ENCODE peak calls at places on chromosomes 4 and X, in eight cellular contexts. A is foreskin fibroblast; C is stimulated activated CD4-positive, alpha-beta T cell treated with anti-CD3 and anti-CD28 coated beads, Interleukin-1b, Interleukin-23, amount 100 ng/mL, for 24 hours; O is lower leg skin; W is HFF-Myc; S is SK-MEL-5; B is stimulated activated CD8-positive, alpha-beta memory T cell treated with anti-CD3 and anti-CD28 coated beads, Interleukin-4, amount 100 ng/mL, for 1 hour; I is NCI-H526 treated with DMSO at 0.1 percent for 48 hours. H is an unnamed sample.

GRCh38 chr4:52979821-52980590 is 117.9 kb downstream of the RASL11B start:
- DNase-seq in A (no peak), C (no peak), O (no peak), W (no peak), S (no peak), B (no peak), I (no peak), H (no peak)

GRCh38 chrX:49988128-49988527 is 65.7 kb downstream of the CLCN5 start:
- DNase-seq in A (no peak), C (no peak), O (no peak), W (no peak), S (no peak), B (no peak), I (no peak), H (no peak)

GRCh38 chr4:113673450-113673849 is 88.1 kb downstream of the CAMK2D start:
- DNase-seq in A (peak), C (no peak), O (no peak), W (no peak), S (peak), B (peak), I (no peak), H (peak)

GRCh38 chrX:111131572-111131971 is 35.6 kb downstream of the PAK3 start:
- DNase-seq in A (no peak), C (no peak), O (no peak), W (no peak), S (no peak), B (no peak), I (no peak), H (no peak)

GRCh38 chrX:147228153-147228552 is 413.6 kb upstream of the CXorf51A start:
- DNase-seq in A (no peak), C (no peak), O (no peak), W (no peak), S (no peak), B (no peak), I (no peak), H (no peak)

GRCh38 chr4:151865327-151865726 is 104.5 kb upstream of the GATB start:
- DNase-seq in A (peak), C (no peak), O (no peak), W (no peak), S (no peak), B (no peak), I (no peak), H (no peak)

GRCh38 chrX:120752431-120753128 is 122.7 kb upstream of the C1GALT1C1 start:
- DNase-seq in A (peak), C (no peak), O (no peak), W (no peak), S (no peak), B (no peak), I (no peak), H (no peak)

GRCh38 chr4:65063601-65064000 is 606.7 kb downstream of the EPHA5 start:
- DNase-seq in A (no peak), C (no peak), O (no peak), W (no peak), S (no peak), B (no peak), I (no peak), H (no peak)

GRCh38 chr4:137700072-137700471 is 167.8 kb upstream of the PCDH18 start:
- DNase-seq in A (peak), C (no peak), O (no peak), W (no peak), S (no peak), B (no peak), I (no peak), H (no peak)

GRCh38 chr4:135718019-135718418 is 1516.4 kb upstream of the PABPC4L start:
- DNase-seq in A (no peak), C (no peak), O (no peak), W (no peak), S (no peak), B (no peak), I (no peak), H (no peak)

GRCh38 chr4:2941138-2942036 is 21.8 kb downstream of the NOP14 start:
- DNase-seq in A (no peak), C (no peak), O (peak), W (no peak), S (no peak), B (no peak), I (no peak), H (no peak)

GRCh38 chrX:150873616-150874015 is 24.9 kb downstream of the CD99L2 start:
- DNase-seq in A (peak), C (no peak), O (peak), W (no peak), S (no peak), B (no peak), I (no peak), H (no peak)

GRCh38 chr4:125314676-125315570 is at the start of gene FAT4:
- DNase-seq in A (peak), C (no peak), O (peak), W (peak), S (peak), B (no peak), I (peak), H (peak)

GRCh38 chr4:54400802-54401201 is 171.7 kb downstream of the PDGFRA start:
- DNase-seq in A (peak), C (no peak), O (no peak), W (peak), S (peak), B (no peak), I (no peak), H (no peak)

GRCh38 chrX:108122748-108123147 is 31.2 kb downstream of the ATG4A start:
- DNase-seq in A (peak), C (no peak), O (no peak), W (peak), S (peak), B (no peak), I (no peak), H (no peak)

GRCh38 chr4:153683763-153684181 is 308 bp upstream of the TLR2 start:
- DNase-seq in A (no peak), C (no peak), O (no peak), W (no peak), S (no peak), B (no peak), I (no peak), H (no peak)

GRCh38 chr4:16066586-16067128 is 17.2 kb downstream of the PROM1 start:
- DNase-seq in A (no peak), C (no peak), O (no peak), W (no peak), S (no peak), B (no peak), I (no peak), H (no peak)

GRCh38 chr4:3781193-3781886 is 15.2 kb downstream of the ADRA2C start:
- DNase-seq in A (no peak), C (no peak), O (no peak), W (no peak), S (peak), B (no peak), I (no peak), H (no peak)

GRCh38 chrX:83819304-83819703 is 41.6 kb upstream of the CYLC1 start:
- DNase-seq in A (no peak), C (no peak), O (no peak), W (no peak), S (peak), B (no peak), I (no peak), H (peak)

GRCh38 chrX:13498220-13498619 is 71.2 kb upstream of the EGFL6 start:
- DNase-seq in A (no peak), C (no peak), O (no peak), W (no peak), S (no peak), B (no peak), I (no peak), H (no peak)

GRCh38 chr4:8332891-8333331 is 63.4 kb downstream of the HTRA3 start:
- DNase-seq in A (no peak), C (no peak), O (peak), W (no peak), S (no peak), B (no peak), I (no peak), H (no peak)

GRCh38 chrX:49840679-49841078 is 11.6 kb downstream of the PAGE4 start:
- DNase-seq in A (peak), C (peak), O (no peak), W (no peak), S (peak), B (no peak), I (no peak), H (peak)

GRCh38 chrX:99301990-99302389 is 1108.1 kb downstream of the PCDH19 start:
- DNase-seq in A (no peak), C (no peak), O (no peak), W (no peak), S (peak), B (no peak), I (peak), H (no peak)

GRCh38 chr4:107737470-107737869 is 17.4 kb upstream of the PAPSS1 start:
- DNase-seq in A (no peak), C (no peak), O (no peak), W (no peak), S (no peak), B (no peak), I (no peak), H (no peak)

GRCh38 chr4:3852751-3853150 is 86.6 kb downstream of the ADRA2C start:
- DNase-seq in A (no peak), C (no peak), O (no peak), W (no peak), S (no peak), B (no peak), I (peak), H (no peak)

GRCh38 chrX:153818571-153819397 is 11.6 kb downstream of the PDZD4 start:
- DNase-seq in A (peak), C (peak), O (no peak), W (no peak), S (no peak), B (no peak), I (no peak), H (no peak)

GRCh38 chrX:68599256-68600152 is 48.0 kb upstream of the STARD8 start:
- DNase-seq in A (peak), C (no peak), O (no peak), W (no peak), S (peak), B (no peak), I (no peak), H (no peak)

GRCh38 chr4:6104541-6105130 is 86.4 kb upstream of the C4orf50 start:
- DNase-seq in A (no peak), C (no peak), O (peak), W (no peak), S (no peak), B (no peak), I (no peak), H (no peak)

GRCh38 chrX:20237864-20238263 is 28.8 kb downstream of the RPS6KA3 start:
- DNase-seq in A (no peak), C (no peak), O (no peak), W (no peak), S (no peak), B (no peak), I (no peak), H (no peak)

GRCh38 chr4:76626686-76627465 is 191.8 kb downstream of the SHROOM3 start:
- DNase-seq in A (peak), C (no peak), O (no peak), W (no peak), S (peak), B (no peak), I (no peak), H (no peak)

GRCh38 chr4:118683513-118683912 is 1.7 kb upstream of the METTL14 start:
- DNase-seq in A (peak), C (no peak), O (no peak), W (no peak), S (peak), B (no peak), I (no peak), H (peak)

GRCh38 chrX:140439455-140439854 is 65.4 kb downstream of the SOX3 start:
- DNase-seq in A (no peak), C (no peak), O (no peak), W (no peak), S (no peak), B (no peak), I (no peak), H (peak)

GRCh38 chr4:146121757-146122156 is 53.8 kb upstream of the LSM6 start:
- DNase-seq in A (no peak), C (no peak), O (no peak), W (no peak), S (peak), B (no peak), I (no peak), H (no peak)

GRCh38 chrX:154827624-154828408 is 6.6 kb downstream of the SMIM9 start:
- DNase-seq in A (no peak), C (no peak), O (no peak), W (no peak), S (no peak), B (no peak), I (peak), H (no peak)

GRCh38 chr4:87399148-87399547 is 8.2 kb upstream of the HSD17B11 start:
- DNase-seq in A (peak), C (no peak), O (no peak), W (no peak), S (no peak), B (no peak), I (no peak), H (peak)